ENCODE peak calls at places on chromosomes 6 and 20, in nine cellular contexts. M is left ventricle myocardium inferior; E is cardiac muscle cell; W is CD8-positive, alpha-beta T cell; D is psoas muscle; L is fibroblast of lung; U is mucosa of descending colon; V is neuronal stem cell; O is PC-9. Y is an unnamed sample. For H3K4me1 and H3K36me3, the result is how much of the 10 kb centered on the place peaks cover.

GRCh38 chr20:19254956-19255355 is 42.5 kb downstream of the SLC24A3 start:
- DNase-seq in M (no peak), E (no peak), W (no peak), D (no peak), L (no peak), U (no peak), V (no peak), O (peak), Y (no peak)

GRCh38 chr20:36582322-36582721 is 8.9 kb downstream of the TGIF2 start:
- DNase-seq in M (no peak), E (no peak), W (no peak), D (no peak), L (no peak), U (no peak), V (no peak), O (no peak), Y (no peak)

GRCh38 chr6:43476744-43477143 is 626 bp upstream of the TJAP1 start:
- DNase-seq in M (no peak), E (no peak), W (no peak), D (no peak), L (no peak), U (no peak), V (no peak), O (no peak), Y (no peak)

GRCh38 chr6:56911847-56912246 is 43.1 kb upstream of the BEND6 start:
- DNase-seq in M (no peak), E (no peak), W (no peak), D (no peak), L (peak), U (no peak), V (no peak), O (peak), Y (no peak)

GRCh38 chr6:89180971-89181370 is 35.1 kb downstream of the PM20D2 start:
- DNase-seq in M (no peak), E (no peak), W (no peak), D (no peak), L (no peak), U (no peak), V (no peak), O (no peak), Y (no peak)

GRCh38 chr6:119156742-119157494 is 78.5 kb upstream of the FAM184A start:
- DNase-seq in M (no peak), E (peak), W (no peak), D (no peak), L (no peak), U (no peak), V (no peak), O (no peak), Y (no peak)

GRCh38 chr6:135299256-135299655 is 118.1 kb downstream of the MYB start:
- DNase-seq in M (no peak), E (no peak), W (no peak), D (no peak), L (no peak), U (no peak), V (no peak), O (no peak), Y (no peak)

GRCh38 chr6:90294989-90295853 is 1.4 kb downstream of the BACH2 start:
- DNase-seq in M (peak), E (peak), W (peak), D (peak), L (peak), U (peak), V (no peak), O (no peak), Y (no peak)

GRCh38 chr6:113856571-113857564 is at the start of gene MARCKS:
- DNase-seq in M (peak), E (peak), W (no peak), D (peak), L (peak), U (peak), V (peak), O (peak), Y (peak)

DNA sequence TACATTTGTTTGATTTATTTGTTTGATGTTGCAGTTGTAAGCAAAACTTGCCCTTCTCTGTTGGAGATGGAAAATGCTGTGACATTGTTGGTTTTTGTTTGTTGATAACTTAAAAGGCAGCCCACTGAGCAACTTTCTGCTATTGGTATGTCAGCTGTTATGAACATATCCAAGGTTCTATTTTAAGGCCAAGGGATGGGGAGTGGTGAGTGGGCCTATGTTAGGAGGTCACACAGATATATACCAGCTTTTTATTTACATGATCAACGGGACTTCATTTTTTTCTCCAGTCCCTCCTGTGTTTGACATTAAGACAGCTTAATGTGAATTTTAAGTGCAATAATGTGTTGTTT is 5.8 kb downstream of the QKI start:
- DNase-seq in M (no peak), E (peak), W (no peak), D (no peak), L (no peak), U (no peak), V (no peak), O (no peak), Y (no peak)
- H3K4me1 ChIP-seq in M (half or more), E (under half), W (under half), D (half or more), L (under half), U (under half), V (under half), O (under half), Y (half or more)

GRCh38 chr20:38918172-38918571 is 8.0 kb upstream of the FAM83D start:
- DNase-seq in M (no peak), E (no peak), W (no peak), D (no peak), L (no peak), U (no peak), V (no peak), O (peak), Y (no peak)

GRCh38 chr20:38920851-38921250 is 5.4 kb upstream of the FAM83D start:
- DNase-seq in M (no peak), E (no peak), W (no peak), D (no peak), L (no peak), U (no peak), V (no peak), O (peak), Y (no peak)

GRCh38 chr20:38920411-38920810 is 5.8 kb upstream of the FAM83D start:
- DNase-seq in M (no peak), E (no peak), W (no peak), D (no peak), L (no peak), U (no peak), V (no peak), O (no peak), Y (no peak)

GRCh38 chr20:38915355-38915754 is 10.9 kb upstream of the FAM83D start:
- DNase-seq in M (no peak), E (no peak), W (no peak), D (no peak), L (no peak), U (no peak), V (no peak), O (peak), Y (no peak)

DNA sequence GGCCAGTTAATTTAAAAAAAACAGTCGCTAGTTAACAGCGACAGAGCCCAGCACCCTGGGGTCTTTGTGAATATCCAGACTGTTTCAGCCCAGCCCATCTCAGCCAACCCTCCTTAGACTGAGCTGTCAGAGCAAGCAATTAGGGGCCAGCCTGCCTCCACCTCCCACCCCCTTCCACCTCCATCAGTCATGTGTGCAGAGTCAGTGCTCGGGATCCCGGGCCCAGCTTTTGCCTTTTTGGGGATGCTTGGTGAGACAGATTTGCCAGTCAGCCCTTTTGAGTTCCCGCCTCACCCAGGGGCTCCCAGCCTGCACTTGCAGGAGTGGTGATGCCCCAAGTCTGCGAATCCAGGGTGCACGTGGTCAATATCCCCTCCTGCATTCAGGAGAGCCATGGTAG is 6.5 kb upstream of the FAM83D start:
- DNase-seq in M (no peak), E (no peak), W (no peak), D (no peak), L (no peak), U (no peak), V (no peak), O (no peak), Y (no peak)
- H3K36me3 ChIP-seq in M (under half), E (under half), W (under half), D (under half), L (under half), U (under half), V (under half), O (under half), Y (under half)

GRCh38 chr20:48752963-48753362 is 74.8 kb downstream of the PREX1 start:
- DNase-seq in M (no peak), E (no peak), W (no peak), D (no peak), L (no peak), U (no peak), V (no peak), O (no peak), Y (no peak)
- H3K4me1 ChIP-seq in M (under half), E (under half), W (half or more), D (under half), L (under half), U (under half), V (under half), O (under half), Y (under half)

DNA sequence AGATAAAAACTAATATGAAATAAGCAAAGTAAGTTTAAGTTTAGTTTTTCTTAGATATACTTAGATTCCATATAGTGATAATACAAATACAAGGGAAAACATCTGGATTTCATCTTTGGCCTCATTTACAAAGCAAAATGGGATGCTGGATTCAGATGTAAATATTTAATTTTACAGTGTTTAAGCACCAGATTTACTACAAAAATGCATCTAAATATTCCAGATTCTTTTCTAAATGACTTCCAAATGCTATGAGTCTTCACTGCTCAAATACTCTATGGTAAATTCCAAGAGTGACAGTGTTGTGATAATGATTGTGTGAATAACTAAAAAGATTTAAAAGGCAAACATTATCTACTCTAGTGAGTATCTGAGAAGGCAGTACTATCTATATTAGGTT is 1.6 kb upstream of the ADNP start:
- DNase-seq in M (no peak), E (no peak), W (no peak), D (no peak), L (no peak), U (no peak), V (no peak), O (no peak), Y (no peak)
- H3K36me3 ChIP-seq in M (under half), E (under half), W (under half), D (under half), L (under half), U (under half), V (under half), O (under half), Y (under half)

DNA sequence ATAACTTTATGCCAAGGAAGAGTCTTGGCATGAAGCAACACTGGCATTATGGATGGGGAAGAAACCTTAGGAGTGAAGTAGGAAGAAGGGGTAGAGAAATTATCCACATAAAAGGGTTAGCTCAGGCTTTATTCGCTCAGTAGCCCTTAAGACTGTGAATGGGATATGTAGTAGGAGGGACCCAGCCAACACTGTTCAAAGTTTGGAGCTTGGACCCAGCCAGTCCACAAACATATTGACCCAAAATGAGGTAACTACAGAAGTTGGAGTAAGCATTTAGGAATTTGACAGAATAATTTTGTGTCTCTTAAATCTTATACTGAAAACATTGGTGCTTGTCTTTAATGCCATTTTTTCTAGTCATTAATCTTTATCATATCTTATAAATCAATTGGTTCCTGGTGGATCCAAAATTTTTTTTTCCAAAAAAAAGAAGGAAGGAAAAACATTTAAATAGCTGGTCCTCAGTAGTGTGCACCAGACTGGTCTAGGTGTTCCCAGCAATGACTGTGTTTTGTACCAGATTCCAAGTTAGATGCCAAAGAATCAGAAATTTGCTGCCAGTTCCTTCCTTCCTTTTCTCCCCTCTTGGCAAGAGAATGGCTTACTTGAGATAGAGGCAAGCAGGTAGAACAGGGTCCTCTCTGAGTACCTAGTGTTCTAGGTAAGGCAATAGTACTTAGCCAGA is 451.8 kb upstream of the SOX4 start:
- DNase-seq in M (no peak), E (no peak), W (no peak), D (no peak), L (no peak), U (no peak), V (no peak), O (no peak), Y (no peak)
- H3K4me1 ChIP-seq in M (under half), E (under half), W (under half), D (under half), L (under half), U (under half), V (under half), O (under half), Y (under half)

GRCh38 chr20:43462369-43463132 is 4.9 kb downstream of the SRSF6 start:
- DNase-seq in M (no peak), E (no peak), W (no peak), D (no peak), L (no peak), U (no peak), V (no peak), O (no peak), Y (no peak)

GRCh38 chr20:43460172-43460829 is 2.6 kb downstream of the SRSF6 start:
- DNase-seq in M (no peak), E (no peak), W (no peak), D (no peak), L (no peak), U (no peak), V (no peak), O (no peak), Y (peak)

GRCh38 chr20:43463133-43463863 is 5.6 kb downstream of the SRSF6 start:
- DNase-seq in M (no peak), E (no peak), W (no peak), D (no peak), L (no peak), U (no peak), V (no peak), O (no peak), Y (no peak)

GRCh38 chr20:43460830-43461200 is 3.1 kb downstream of the SRSF6 start:
- DNase-seq in M (no peak), E (no peak), W (no peak), D (no peak), L (no peak), U (no peak), V (no peak), O (no peak), Y (no peak)

GRCh38 chr20:43461894-43462293 is 4.2 kb downstream of the SRSF6 start:
- DNase-seq in M (no peak), E (no peak), W (no peak), D (no peak), L (no peak), U (no peak), V (no peak), O (no peak), Y (no peak)
- H3K36me3 ChIP-seq in M (half or more), E (half or more), W (under half), D (under half), L (under half), U (under half), V (under half), O (half or more), Y (half or more)